ENCODE peak calls at places on chromosome 14, in six cellular contexts. Z is left ventricle myocardium superior; K is renal cortical epithelial cell; V is right lobe of liver; F is CD8-positive, alpha-beta T cell; R is EL. M is an unnamed sample.

GRCh38 chr14:71395151-71395604 is 487.9 kb downstream of the PCNX1 start:
- DNase-seq in F (no peak), R (no peak), K (no peak), V (no peak), Z (no peak), M (no peak)

GRCh38 chr14:61547186-61548121 is 147.9 kb upstream of the HIF1A start:
- DNase-seq in V (no peak), K (peak), Z (no peak), F (no peak), R (peak), M (no peak)

GRCh38 chr14:92625213-92625612 is 111.6 kb downstream of the RIN3 start:
- DNase-seq in F (no peak), Z (no peak), R (peak), K (peak), V (no peak), M (no peak)

GRCh38 chr14:95185452-95186392 is 28.4 kb upstream of the DICER1 start:
- DNase-seq in R (peak), V (peak), Z (peak), K (peak), F (no peak), M (no peak)

GRCh38 chr14:52267501-52268190 is at the start of gene PTGDR:
- DNase-seq in F (no peak), R (peak), Z (peak), K (no peak), V (peak), M (no peak)

GRCh38 chr14:94485944-94486841 is 10.2 kb upstream of the SERPINA9 start:
- DNase-seq in K (peak), Z (peak), F (no peak), V (peak), R (peak), M (peak)

GRCh38 chr14:78595797-78596196 is 425.6 kb downstream of the NRXN3 start:
- DNase-seq in R (peak), F (no peak), K (no peak), V (no peak), Z (no peak), M (no peak)

GRCh38 chr14:64465208-64465821 is at the start of gene AKAP5:
- DNase-seq in K (no peak), R (peak), Z (peak), F (peak), V (peak), M (peak)

GRCh38 chr14:57833304-57833703 is 32.6 kb downstream of the SLC35F4 start:
- DNase-seq in K (peak), R (peak), Z (no peak), V (no peak), F (no peak), M (peak)

GRCh38 chr14:62027958-62028357 is 265.7 kb downstream of the SNAPC1 start:
- DNase-seq in R (no peak), Z (no peak), K (no peak), F (no peak), V (no peak), M (no peak)

GRCh38 chr14:89337161-89337560 is 79.9 kb downstream of the FOXN3 start:
- DNase-seq in F (no peak), R (no peak), V (no peak), K (no peak), Z (no peak), M (no peak)

GRCh38 chr14:72568296-72568992 is 325.5 kb downstream of the DPF3 start:
- DNase-seq in F (no peak), Z (no peak), R (no peak), V (peak), K (no peak), M (no peak)

GRCh38 chr14:100361626-100362025 is 38.5 kb downstream of the SLC25A47 start:
- DNase-seq in F (no peak), R (no peak), Z (no peak), V (no peak), K (no peak), M (no peak)

GRCh38 chr14:94545131-94545841 is 16.0 kb upstream of the SERPINA4 start:
- DNase-seq in F (no peak), K (no peak), R (no peak), V (no peak), Z (no peak), M (no peak)

GRCh38 chr14:75277000-75277795 is 1.4 kb upstream of the FOS start:
- DNase-seq in Z (peak), R (peak), K (peak), F (peak), V (peak), M (peak)

GRCh38 chr14:54002653-54003052 is 46.0 kb upstream of the BMP4 start:
- DNase-seq in Z (no peak), K (no peak), V (no peak), R (peak), F (no peak), M (no peak)

GRCh38 chr14:20630340-20631022 is 11.0 kb downstream of the OR6S1 start:
- DNase-seq in Z (no peak), V (no peak), F (no peak), K (peak), R (peak), M (no peak)

GRCh38 chr14:75011356-75012097 is 8.8 kb downstream of the EIF2B2 start:
- DNase-seq in Z (no peak), R (peak), K (peak), F (no peak), V (no peak), M (no peak)

GRCh38 chr14:69886843-69887242 is 7.6 kb downstream of the SMOC1 start:
- DNase-seq in R (no peak), Z (no peak), V (no peak), K (no peak), F (no peak), M (no peak)

GRCh38 chr14:97283450-97284230 is 486.5 kb downstream of the VRK1 start:
- DNase-seq in F (no peak), R (no peak), K (no peak), Z (no peak), V (no peak), M (peak)

GRCh38 chr14:26621807-26622560 is 24.2 kb upstream of the NOVA1 start:
- DNase-seq in F (no peak), V (no peak), Z (no peak), R (no peak), K (no peak), M (no peak)

GRCh38 chr14:97844042-97844441 is 1046.9 kb downstream of the VRK1 start:
- DNase-seq in F (no peak), Z (no peak), R (no peak), K (no peak), V (no peak), M (no peak)

GRCh38 chr14:91298576-91298975 is 54.1 kb upstream of the GPR68 start:
- DNase-seq in K (no peak), Z (no peak), R (no peak), F (no peak), V (no peak), M (no peak)

GRCh38 chr14:93804654-93805053 is 16.4 kb upstream of the PRIMA1 start:
- DNase-seq in R (no peak), F (no peak), K (no peak), V (no peak), Z (no peak), M (no peak)

GRCh38 chr14:48726080-48726642 is 860.0 kb downstream of the RPS29 start:
- DNase-seq in F (no peak), V (no peak), Z (no peak), R (no peak), K (no peak), M (no peak)

GRCh38 chr14:20714593-20715250 is 26.2 kb downstream of the ANG start:
- DNase-seq in F (no peak), K (peak), R (peak), V (no peak), Z (peak), M (no peak)

GRCh38 chr14:76391981-76392690 is 16.2 kb downstream of the ESRRB start:
- DNase-seq in Z (peak), F (no peak), R (no peak), V (no peak), K (no peak), M (no peak)

GRCh38 chr14:60865378-60866127 is 115.3 kb downstream of the TRMT5 start:
- DNase-seq in F (no peak), Z (no peak), V (no peak), R (no peak), K (no peak), M (no peak)

GRCh38 chr14:64826333-64826732 is 53.4 kb downstream of the SPTB start:
- DNase-seq in R (peak), K (no peak), Z (no peak), V (no peak), F (no peak), M (no peak)

GRCh38 chr14:54116972-54117371 is 160.3 kb upstream of the BMP4 start:
- DNase-seq in R (peak), K (no peak), V (no peak), Z (no peak), F (no peak), M (no peak)

GRCh38 chr14:77194706-77195105 is 13.1 kb downstream of the TMEM63C start:
- DNase-seq in K (no peak), F (no peak), R (no peak), Z (no peak), V (no peak), M (no peak)

GRCh38 chr14:89543420-89543790 is 126.4 kb upstream of the FOXN3 start:
- DNase-seq in V (no peak), F (no peak), K (no peak), Z (no peak), R (no peak), M (no peak)

GRCh38 chr14:77031680-77032482 is 3.4 kb upstream of the IRF2BPL start:
- DNase-seq in F (no peak), V (no peak), K (no peak), R (peak), Z (no peak), M (no peak)

GRCh38 chr14:74614508-74615495 is 2.8 kb upstream of the LTBP2 start:
- DNase-seq in K (peak), Z (no peak), F (no peak), V (no peak), R (peak), M (no peak)

GRCh38 chr14:33499687-33500086 is 451.2 kb downstream of the EGLN3 start:
- DNase-seq in V (no peak), Z (no peak), R (no peak), F (no peak), K (no peak), M (no peak)

GRCh38 chr14:68676511-68676943 is 116.3 kb downstream of the ZFP36L1 start:
- DNase-seq in F (no peak), R (no peak), K (no peak), Z (no peak), V (no peak), M (peak)